ENCODE peak calls at places on chromosomes 7 and 10, in four cellular contexts. X is HS-5, B is CMK, A is amniotic stem cell. T is an unnamed sample.

GRCh38 chr10:69048103-69048502 is 39.8 kb upstream of the SRGN start:
- DNase-seq in B (no peak), X (no peak), A (no peak), T (no peak)

GRCh38 chr10:103982639-103983038 is 15.7 kb downstream of the SLK start:
- DNase-seq in A (no peak), B (no peak), X (no peak), T (no peak)

GRCh38 chr7:73738220-73738611 is 386 bp downstream of the ABHD11 start:
- DNase-seq in A (peak), B (no peak), X (no peak), T (no peak)

GRCh38 chr7:31493714-31494181 is 20.1 kb upstream of the ITPRID1 start:
- DNase-seq in X (no peak), A (no peak), B (no peak), T (no peak)

GRCh38 chr7:129343099-129343700 is 91.0 kb upstream of the STRIP2 start:
- DNase-seq in X (no peak), B (no peak), A (peak), T (no peak)

GRCh38 chr10:45514283-45515270 is 140.6 kb downstream of the ALOX5 start:
- DNase-seq in X (no peak), B (no peak), A (peak), T (no peak)

GRCh38 chr7:98474558-98474957 is 73.7 kb upstream of the BAIAP2L1 start:
- DNase-seq in B (no peak), X (no peak), A (no peak), T (no peak)

GRCh38 chr10:70714961-70715360 is 42.7 kb downstream of the ADAMTS14 start:
- DNase-seq in B (no peak), X (no peak), A (no peak), T (no peak)

GRCh38 chr7:87152897-87153641 is 816 bp downstream of the DMTF1 start:
- DNase-seq in B (no peak), X (no peak), A (peak), T (no peak)

GRCh38 chr10:6423004-6423403 is 157.1 kb downstream of the PRKCQ start:
- DNase-seq in A (peak), B (no peak), X (no peak), T (no peak)

GRCh38 chr7:19302731-19303130 is 157.5 kb upstream of the FERD3L start:
- DNase-seq in A (no peak), B (no peak), X (no peak), T (no peak)

GRCh38 chr10:102400598-102401321 is 5.3 kb downstream of the NFKB2 start:
- DNase-seq in B (no peak), X (no peak), A (no peak), T (no peak)

GRCh38 chr10:812787-813186 is 118.7 kb downstream of the LARP4B start:
- DNase-seq in X (no peak), A (no peak), B (no peak), T (no peak)

GRCh38 chr7:22864301-22864700 is 41.7 kb upstream of the TOMM7 start:
- DNase-seq in A (no peak), B (no peak), X (no peak), T (no peak)

GRCh38 chr10:91590142-91590903 is 42.5 kb downstream of the PPP1R3C start:
- DNase-seq in X (no peak), B (no peak), A (peak), T (no peak)

GRCh38 chr10:71531485-71532446 is 135.0 kb downstream of the CDH23 start:
- DNase-seq in B (no peak), A (no peak), X (no peak), T (no peak)

GRCh38 chr7:20598479-20599419 is 16.7 kb upstream of the ABCB5 start:
- DNase-seq in B (peak), A (peak), X (peak), T (peak)

GRCh38 chr7:80589561-80590083 is 48.8 kb upstream of the CD36 start:
- DNase-seq in A (no peak), X (no peak), B (no peak), T (no peak)

GRCh38 chr10:103199498-103199897 is 6.4 kb upstream of the NT5C2 start:
- DNase-seq in X (no peak), A (no peak), B (no peak), T (no peak)

GRCh38 chr10:68516766-68517165 is 10.6 kb downstream of the SLC25A16 start:
- DNase-seq in B (no peak), X (peak), A (peak), T (no peak)

GRCh38 chr7:70788276-70788675 is 343.7 kb upstream of the GALNT17 start:
- DNase-seq in A (no peak), B (no peak), X (no peak), T (no peak)

GRCh38 chr7:73828107-73828803 is 2.5 kb upstream of the CLDN4 start:
- DNase-seq in B (no peak), A (no peak), X (no peak), T (peak)

GRCh38 chr10:44801383-44802327 is 109.5 kb upstream of the TMEM72 start:
- DNase-seq in A (peak), B (no peak), X (peak), T (peak)

GRCh38 chr7:141073173-141073640 is 657 bp upstream of the TMEM178B start:
- DNase-seq in X (no peak), B (no peak), A (no peak), T (no peak)

GRCh38 chr10:50224330-50224952 is 26.9 kb downstream of the ASAH2 start:
- DNase-seq in A (peak), X (peak), B (no peak), T (peak)

GRCh38 chr7:112898432-112899290 is 108.5 kb upstream of the TMEM168 start:
- DNase-seq in A (peak), X (no peak), B (peak), T (peak)

GRCh38 chr7:25326466-25327156 is 98.3 kb upstream of the NPVF start:
- DNase-seq in B (no peak), X (no peak), A (no peak), T (no peak)

GRCh38 chr7:14054125-14054524 is 64.7 kb upstream of the ETV1 start:
- DNase-seq in B (no peak), X (no peak), A (no peak), T (no peak)

GRCh38 chr7:34333184-34333583 is 324.8 kb upstream of the NPSR1 start:
- DNase-seq in B (no peak), A (no peak), X (no peak), T (no peak)

GRCh38 chr7:28410628-28411578 is 1.4 kb upstream of the CREB5 start:
- DNase-seq in A (peak), X (peak), B (no peak), T (no peak)

GRCh38 chr7:126698446-126698845 is 554.3 kb downstream of the GRM8 start:
- DNase-seq in A (no peak), B (no peak), X (no peak), T (no peak)

GRCh38 chr10:113045155-113046055 is 95.4 kb downstream of the TCF7L2 start:
- DNase-seq in X (peak), A (peak), B (no peak), T (peak)

GRCh38 chr10:26044123-26044749 is 110.2 kb downstream of the MYO3A start:
- DNase-seq in B (no peak), X (no peak), A (no peak), T (no peak)

GRCh38 chr10:121158988-121159579 is 307.9 kb downstream of the WDR11 start:
- DNase-seq in B (no peak), X (no peak), A (no peak), T (no peak)

GRCh38 chr10:30784896-30785605 is 155.5 kb upstream of the LYZL2 start:
- DNase-seq in X (no peak), A (no peak), B (no peak), T (peak)

GRCh38 chr10:16964571-16965241 is 147.5 kb upstream of the RSU1 start:
- DNase-seq in A (no peak), B (no peak), X (no peak), T (no peak)

GRCh38 chr7:47621985-47622561 is 40.2 kb upstream of the TNS3 start:
- DNase-seq in X (no peak), B (no peak), A (no peak), T (no peak)